ENCODE peak calls at places on chromosomes 12 and 14, in six cellular contexts. X is heart right ventricle, E is tibial artery, Y is neural progenitor cell, Z is endothelial cell of umbilical vein, S is kidney epithelial cell. A is an unnamed sample.

GRCh38 chr12:25051583-25052190 is 102.8 kb upstream of the BCAT1 start:
- DNase-seq in X (no peak), E (no peak), Z (no peak), S (no peak), Y (no peak), A (no peak)

GRCh38 chr12:38838211-38838850 is 67.1 kb downstream of the CPNE8 start:
- DNase-seq in Z (no peak), E (no peak), S (no peak), X (no peak), Y (no peak), A (no peak)

GRCh38 chr14:89927466-89927865 is 27.1 kb downstream of the EFCAB11 start:
- DNase-seq in Z (peak), S (no peak), Y (no peak), E (no peak), X (no peak), A (no peak)

GRCh38 chr12:113479578-113480335 is 8.1 kb upstream of the LHX5 start:
- DNase-seq in S (peak), X (peak), Y (peak), Z (peak), E (no peak), A (no peak)

GRCh38 chr12:70242695-70243509 is at the start of gene CNOT2:
- DNase-seq in E (peak), X (peak), Z (peak), S (peak), Y (peak), A (peak)

GRCh38 chr12:9047105-9047504 is 57.8 kb downstream of the KLRG1 start:
- DNase-seq in E (no peak), Y (no peak), X (no peak), S (no peak), Z (no peak), A (no peak)

GRCh38 chr14:24262821-24263733 is at the start of gene TGM1:
- DNase-seq in X (no peak), S (no peak), E (no peak), Z (no peak), Y (no peak), A (no peak)

GRCh38 chr14:73502017-73502619 is 11.4 kb downstream of the RIOX1 start:
- DNase-seq in Z (no peak), Y (no peak), E (no peak), X (no peak), S (no peak), A (no peak)

GRCh38 chr14:92463141-92463540 is 50.4 kb upstream of the RIN3 start:
- DNase-seq in X (no peak), E (no peak), Y (no peak), S (no peak), Z (no peak), A (no peak)

GRCh38 chr12:14167005-14167628 is 185.7 kb upstream of the GRIN2B start:
- DNase-seq in Y (peak), Z (peak), E (peak), X (peak), S (no peak), A (peak)

DNA sequence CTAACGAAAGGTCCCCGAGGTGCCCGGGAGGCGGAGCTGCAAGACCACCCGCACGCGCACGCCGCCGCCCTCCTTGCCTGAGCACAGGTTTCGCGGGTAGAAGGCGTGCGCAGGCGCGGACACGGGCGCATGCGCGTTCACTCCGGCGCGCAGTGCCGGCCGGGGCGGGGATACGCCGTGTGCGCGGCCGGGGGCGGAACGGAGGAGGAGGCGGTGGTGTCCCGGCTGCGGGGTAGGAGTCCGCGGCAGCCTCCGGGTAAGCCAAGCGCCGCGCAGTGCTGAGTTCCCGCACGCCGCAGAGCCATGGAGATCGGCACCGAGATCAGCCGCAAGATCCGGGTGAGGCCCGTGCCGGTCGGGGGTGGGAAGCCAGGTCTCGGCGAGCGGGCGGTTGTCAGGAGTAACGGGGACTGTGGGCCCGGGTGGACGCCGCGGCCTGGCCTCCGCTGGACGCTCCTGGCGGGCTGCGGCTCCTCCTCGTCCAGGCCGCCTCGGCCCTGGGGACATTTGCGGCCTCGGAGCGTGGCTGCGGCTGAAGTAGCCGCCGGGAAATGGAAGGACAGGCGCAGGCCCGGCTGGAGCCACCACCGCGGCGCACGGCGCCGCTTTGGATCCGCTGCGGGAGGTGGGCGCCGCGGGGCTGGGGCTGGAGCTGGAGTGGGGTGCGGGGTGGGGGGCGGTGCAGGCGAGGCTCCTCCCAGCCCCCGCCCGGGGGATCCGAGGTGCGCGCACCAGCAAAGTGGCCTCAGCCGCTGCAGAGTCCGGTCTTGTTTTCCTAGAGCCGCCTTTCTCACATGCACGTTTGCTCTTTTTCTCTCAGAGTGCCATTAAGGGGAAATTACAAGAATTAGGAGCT is at the start of gene ZC3H14:
- DNase-seq in S (no peak), Y (peak), X (peak), Z (peak), E (peak), A (peak)
- TF ChIP-seq CTCF in S (no peak), Y (no peak), X (no peak), Z (no peak), E (no peak), A (peak)

GRCh38 chr12:104870797-104871196 is 87.3 kb downstream of the SLC41A2 start:
- DNase-seq in X (no peak), E (no peak), S (no peak), Y (no peak), Z (no peak), A (no peak)

GRCh38 chr12:104863549-104863948 is 94.5 kb downstream of the SLC41A2 start:
- DNase-seq in E (no peak), X (no peak), S (no peak), Y (no peak), Z (no peak), A (no peak)

GRCh38 chr12:104866286-104866685 is 91.8 kb downstream of the SLC41A2 start:
- DNase-seq in X (no peak), E (peak), Y (no peak), Z (peak), S (no peak), A (no peak)

GRCh38 chr12:104864668-104865067 is 93.4 kb downstream of the SLC41A2 start:
- DNase-seq in Y (no peak), S (no peak), E (no peak), Z (no peak), X (no peak), A (no peak)

DNA sequence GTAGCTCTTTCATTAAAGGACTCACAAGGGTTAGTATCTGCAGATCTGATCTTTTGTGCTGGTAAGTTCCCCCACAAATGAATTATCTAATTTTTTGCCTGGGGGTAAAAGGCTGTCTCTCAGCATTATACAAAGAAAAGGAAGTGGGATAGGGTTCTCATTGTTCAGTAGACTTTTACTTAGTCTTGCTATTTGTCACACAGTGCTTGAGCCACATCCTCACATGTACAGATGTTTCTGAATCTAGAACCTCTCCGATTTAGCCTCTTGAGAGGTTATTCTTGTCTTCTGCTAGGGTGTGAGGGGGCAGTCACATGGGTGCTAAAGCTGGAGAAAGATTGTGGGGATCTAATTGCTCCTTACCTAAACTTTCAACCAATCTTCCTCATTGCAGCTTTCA is 93.0 kb downstream of the SLC41A2 start:
- DNase-seq in E (no peak), Y (no peak), Z (no peak), S (no peak), X (no peak), A (no peak)
- H3K4me3 ChIP-seq in E (no peak), Y (no peak), Z (no peak), S (no peak), X (no peak), A (no peak)

DNA sequence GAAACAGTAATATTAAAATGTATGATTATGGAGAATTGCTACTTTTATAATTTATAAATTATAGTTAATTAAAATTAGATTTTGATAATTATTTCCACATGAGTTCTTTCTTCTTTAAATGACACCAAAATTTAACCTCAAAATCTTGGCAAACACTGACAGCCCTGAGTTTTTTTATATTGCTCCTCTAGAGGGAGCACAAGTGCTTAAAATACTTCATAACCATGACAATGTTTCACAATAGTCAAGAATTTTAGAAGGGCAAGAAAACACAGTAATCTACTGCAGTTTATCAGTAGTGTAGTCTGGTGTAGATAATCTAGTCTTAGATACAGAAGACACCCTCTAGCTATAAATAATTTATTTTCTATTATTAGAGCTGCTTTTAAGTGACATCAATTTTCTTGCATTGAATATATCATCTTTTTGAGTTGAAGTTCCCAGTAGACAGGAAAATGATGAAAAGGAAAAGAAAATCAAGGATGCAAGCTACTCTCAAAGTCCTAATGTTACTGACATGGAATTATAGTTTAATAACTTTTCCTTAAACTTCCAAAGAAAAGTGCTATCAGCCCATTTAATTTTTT is 14.3 kb upstream of the PTGER2 start:
- DNase-seq in Y (peak), E (no peak), S (no peak), Z (peak), X (no peak), A (no peak)
- TF ChIP-seq CTCF in Y (peak), E (peak), S (peak), Z (peak), X (peak), A (peak)

DNA sequence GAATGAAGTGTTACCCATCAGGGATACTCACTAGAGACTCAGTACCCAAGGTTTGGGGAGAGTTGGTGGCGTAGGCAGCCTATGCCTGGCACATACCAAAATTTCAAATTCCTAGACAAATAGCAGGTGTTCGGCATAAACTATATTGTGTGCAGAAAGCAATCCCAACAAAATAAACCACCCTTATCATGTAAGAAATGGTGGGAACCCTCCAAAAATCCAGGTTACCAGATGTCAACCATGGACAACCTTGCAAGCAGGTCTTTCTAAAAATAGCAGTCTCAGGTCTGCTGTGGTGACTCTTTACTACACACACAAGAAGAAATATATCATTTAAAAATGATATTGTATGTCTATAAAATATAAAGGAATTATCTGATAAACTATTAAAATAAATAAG is 17.7 kb upstream of the PTGER2 start:
- DNase-seq in S (no peak), E (no peak), Z (no peak), Y (no peak), X (no peak), A (no peak)
- H3K4me3 ChIP-seq in S (no peak), E (no peak), Z (no peak), Y (no peak), X (no peak), A (no peak)

DNA sequence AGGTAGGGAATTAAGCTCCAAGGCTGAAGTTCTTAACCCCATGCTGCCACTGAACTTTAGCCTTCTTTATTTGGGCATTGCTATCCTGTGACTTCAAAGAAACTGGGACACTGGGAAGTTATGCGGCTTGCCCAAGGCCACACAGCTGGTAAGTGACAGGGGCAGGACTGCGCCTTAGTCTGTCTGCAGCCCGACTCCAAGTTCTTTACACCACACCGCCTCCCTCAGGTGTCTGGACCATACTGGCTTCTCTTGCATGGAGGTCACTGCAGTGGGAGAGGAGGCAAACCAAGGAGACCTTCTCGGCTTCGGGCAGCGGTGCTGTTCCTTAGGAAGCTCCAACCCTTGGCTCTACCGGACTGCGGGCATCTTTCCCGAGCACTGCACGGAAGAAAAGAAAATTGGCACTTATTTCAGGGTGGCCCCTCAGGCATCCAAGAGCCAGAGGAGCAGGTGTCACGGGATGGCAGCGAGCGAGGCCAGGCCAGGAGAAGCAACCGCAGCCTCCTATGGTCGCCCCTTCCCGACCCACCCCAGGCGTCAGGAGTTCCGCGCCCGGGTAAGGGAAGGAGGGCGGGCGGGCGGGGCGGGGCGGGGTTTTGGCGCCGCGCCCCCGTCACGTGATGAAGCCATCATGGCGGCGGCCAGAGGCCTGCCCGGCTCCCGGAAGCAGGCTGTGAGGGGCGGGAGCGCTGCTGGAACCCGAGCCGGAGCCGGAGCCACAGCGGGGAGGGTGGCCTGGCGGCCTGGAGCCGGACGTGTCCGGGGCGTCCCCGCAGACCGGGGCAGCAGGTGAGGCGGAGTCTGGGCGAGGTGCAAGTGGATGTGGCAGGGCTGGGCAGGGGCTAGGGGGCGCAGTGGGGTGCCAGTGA is 16.4 kb upstream of the ESPL1 start:
- DNase-seq in Y (peak), Z (peak), X (peak), S (no peak), E (peak), A (peak)
- TF ChIP-seq CTCF in Y (peak), Z (peak), X (no peak), S (peak), E (peak), A (peak)

GRCh38 chr14:102544034-102544744 is 34.6 kb upstream of the ANKRD9 start:
- DNase-seq in X (no peak), Z (no peak), S (no peak), E (no peak), Y (peak), A (no peak)
- H3K4me3 ChIP-seq in X (no peak), Z (no peak), S (no peak), E (no peak), Y (peak), A (no peak)

GRCh38 chr14:105066285-105067071 is 1.2 kb upstream of the GPR132 start:
- DNase-seq in S (no peak), X (peak), Z (no peak), Y (no peak), E (no peak), A (no peak)
- TF ChIP-seq CTCF in S (no peak), X (no peak), Z (no peak), Y (no peak), E (no peak), A (no peak)